ENCODE peak calls at places on chromosomes 13 and 19, in seven cellular contexts. Y, K, H, N, M, F and C are unnamed samples.

GRCh38 chr19:48685583-48685982 is 10.2 kb upstream of the FUT2 start:
- DNase-seq in F (no peak), K (no peak), H (no peak), M (no peak), Y (no peak), N (no peak), C (no peak)

GRCh38 chr13:27334774-27335490 is 64.3 kb downstream of the RASL11A start:
- DNase-seq in M (no peak), F (no peak), K (no peak), H (no peak), N (no peak), Y (no peak), C (no peak)

GRCh38 chr19:14440049-14440448 is 6.9 kb downstream of the PKN1 start:
- DNase-seq in H (peak; percentile 75), K (peak; percentile 95), F (peak; percentile 70), M (peak; percentile 79), N (peak; percentile 61), Y (peak; percentile 93), C (no peak)

GRCh38 chr19:17553256-17553655 is 2.2 kb upstream of the COLGALT1 start:
- DNase-seq in H (peak; percentile 35), M (peak; percentile 46), K (no peak), Y (no peak), F (no peak), N (no peak), C (peak; percentile 98)

GRCh38 chr13:85386424-85386823 is 412.8 kb downstream of the SLITRK6 start:
- DNase-seq in K (no peak), M (no peak), H (no peak), Y (no peak), N (no peak), F (no peak), C (peak; percentile 8)

GRCh38 chr19:50719566-50719965 is at the start of gene SHANK1:
- DNase-seq in K (no peak), F (no peak), M (no peak), H (peak; percentile 40), Y (no peak), N (no peak), C (peak; percentile 55)

GRCh38 chr19:55418185-55418584 is 10.6 kb upstream of the UBE2S start:
- DNase-seq in H (peak; percentile 79), M (peak; percentile 64), N (no peak), Y (no peak), F (peak; percentile 43), K (peak; percentile 40), C (peak; percentile 88)

GRCh38 chr13:108346376-108346775 is 76.9 kb downstream of the TNFSF13B start:
- DNase-seq in M (no peak), N (no peak), K (no peak), F (no peak), H (no peak), Y (no peak), C (no peak)

GRCh38 chr13:27411393-27411792 is 13.0 kb upstream of the GTF3A start:
- DNase-seq in Y (no peak), N (no peak), K (no peak), H (no peak), M (no peak), F (no peak), C (no peak)

GRCh38 chr19:18541992-18542935 is 1.1 kb downstream of the FKBP8 start:
- DNase-seq in F (no peak), Y (no peak), N (no peak), K (no peak), H (no peak), M (no peak), C (peak; percentile 58)

GRCh38 chr13:105389373-105389772 is 1146.1 kb downstream of the EFNB2 start:
- DNase-seq in N (no peak), M (no peak), F (no peak), K (no peak), H (no peak), Y (no peak), C (no peak)

GRCh38 chr19:43934985-43935708 is at the start of gene ZNF45:
- DNase-seq in K (peak; percentile 83), N (peak; percentile 49), F (peak; percentile 82), M (peak; percentile 90), H (peak; percentile 91), Y (peak; percentile 91), C (peak; percentile 94)
- H3K27ac ChIP-seq in K (peak within 1 kb of the TSS; percentile 86), N (peak within 1 kb of the TSS; percentile 89), F (peak within 1 kb of the TSS; percentile 64), M (peak within 1 kb of the TSS; percentile 91), H (peak within 1 kb of the TSS; percentile 82), Y (peak within 1 kb of the TSS; percentile 86), C (peak within 1 kb of the TSS; percentile 93)

DNA sequence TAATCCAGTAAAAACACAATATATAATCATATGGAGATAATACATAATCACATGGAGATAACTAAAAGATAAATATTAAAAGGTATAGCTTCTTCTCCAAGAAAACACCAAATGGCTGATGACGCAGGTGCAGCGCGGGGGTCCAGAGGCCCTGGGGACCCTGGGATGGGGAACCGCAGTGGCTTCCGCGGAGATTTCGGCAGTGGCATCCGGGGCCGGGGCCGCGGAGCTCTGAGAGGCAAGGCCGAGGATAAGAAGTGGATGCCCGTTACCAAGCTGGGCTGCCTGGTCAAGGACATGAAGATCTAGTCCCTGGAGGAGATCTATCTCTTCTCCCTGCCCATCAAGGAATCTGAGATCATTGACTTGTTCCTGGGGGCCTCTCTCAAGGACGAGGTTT is 10.5 kb downstream of the ZNF44 start:
- DNase-seq in K (no peak), N (no peak), H (no peak), M (no peak), Y (no peak), F (no peak), C (no peak)
- H3K9me3 ChIP-seq in K (no peaks in the 10 kb centered on the region), N (no peaks in the 10 kb centered on the region), H (no peaks in the 10 kb centered on the region), M (peaks cover 32% of the 10 kb centered on the region), Y (peaks cover 33% of the 10 kb centered on the region), F (peaks cover 8% of the 10 kb centered on the region), C (no peaks in the 10 kb centered on the region)

GRCh38 chr13:113272791-113273190 is 24.2 kb upstream of the LAMP1 start:
- DNase-seq in Y (peak; percentile 65), K (no peak), N (no peak), M (no peak), H (no peak), F (no peak), C (no peak)

GRCh38 chr13:113275387-113275786 is 21.7 kb upstream of the LAMP1 start:
- DNase-seq in N (no peak), H (peak; percentile 37), Y (no peak), M (peak; percentile 43), K (no peak), F (peak; percentile 28), C (peak; percentile 58)

DNA sequence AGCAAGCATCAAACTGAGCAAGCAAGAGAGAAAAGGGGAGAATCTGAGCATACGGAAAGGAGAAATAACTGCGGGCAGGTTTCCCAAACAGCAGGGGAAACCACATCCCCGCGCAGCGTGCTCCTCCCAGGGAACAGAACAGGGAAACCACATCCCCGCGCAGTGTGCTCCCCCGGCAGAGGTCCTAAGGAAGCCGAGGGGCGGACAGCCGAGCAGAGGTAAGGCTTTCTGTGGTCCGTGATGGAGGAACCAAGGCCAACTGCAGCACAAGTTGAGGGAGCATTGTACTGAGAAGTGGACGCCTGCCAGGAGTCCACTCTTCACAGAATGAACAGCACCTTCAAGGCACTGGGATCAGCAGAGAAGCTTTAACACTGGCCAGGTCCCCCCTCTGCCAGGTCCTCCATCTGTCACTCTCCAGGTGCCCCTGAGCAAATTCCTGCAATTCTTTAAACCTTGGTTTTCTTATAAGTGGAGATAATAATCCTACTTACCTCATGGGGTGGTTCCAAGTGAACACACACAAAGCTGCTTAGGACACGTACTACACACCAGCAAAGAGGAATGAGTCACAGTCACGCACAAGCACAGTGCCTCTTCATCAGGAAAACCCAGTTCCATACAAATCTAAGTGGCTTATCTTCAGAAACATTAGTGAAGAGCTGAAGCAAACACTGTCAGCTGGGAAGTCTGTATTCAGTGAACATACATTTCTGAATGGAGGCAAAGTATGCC is 23.0 kb upstream of the LAMP1 start:
- DNase-seq in N (no peak), F (no peak), M (no peak), K (no peak), H (peak; percentile 24), Y (peak; percentile 71), C (peak; percentile 68)
- H3K27ac ChIP-seq in N (no peak overlapping the region), F (no peak overlapping the region), M (no peak overlapping the region), K (no peak overlapping the region), H (peak overlapping the region; percentile 58), Y (peak overlapping the region; percentile 20), C (no peak overlapping the region)

GRCh38 chr19:52557231-52557995 is 12.7 kb upstream of the ZNF701 start:
- DNase-seq in N (no peak), H (no peak), K (no peak), Y (no peak), M (no peak), F (no peak), C (no peak)
- H3K9me3 ChIP-seq in N (no peaks in the 10 kb centered on the region), H (peaks cover 41% of the 10 kb centered on the region), K (peaks cover 57% of the 10 kb centered on the region), Y (peaks cover 92% of the 10 kb centered on the region), M (peaks cover 82% of the 10 kb centered on the region), F (peaks cover 87% of the 10 kb centered on the region), C (peaks cover 3% of the 10 kb centered on the region)

GRCh38 chr13:25771208-25771607 is 280.6 kb downstream of the SHISA2 start:
- DNase-seq in H (no peak), F (no peak), N (no peak), K (no peak), M (no peak), Y (no peak), C (no peak)

GRCh38 chr13:25775275-25775674 is 276.5 kb downstream of the SHISA2 start:
- DNase-seq in Y (no peak), K (no peak), H (no peak), N (no peak), F (no peak), M (no peak), C (no peak)

GRCh38 chr13:25770601-25771000 is 281.2 kb downstream of the SHISA2 start:
- DNase-seq in K (no peak), N (no peak), H (no peak), F (no peak), M (no peak), Y (no peak), C (no peak)

GRCh38 chr13:25768726-25769270 is 283.0 kb downstream of the SHISA2 start:
- DNase-seq in M (no peak), Y (no peak), K (no peak), H (no peak), F (no peak), N (no peak), C (peak; percentile 54)

DNA sequence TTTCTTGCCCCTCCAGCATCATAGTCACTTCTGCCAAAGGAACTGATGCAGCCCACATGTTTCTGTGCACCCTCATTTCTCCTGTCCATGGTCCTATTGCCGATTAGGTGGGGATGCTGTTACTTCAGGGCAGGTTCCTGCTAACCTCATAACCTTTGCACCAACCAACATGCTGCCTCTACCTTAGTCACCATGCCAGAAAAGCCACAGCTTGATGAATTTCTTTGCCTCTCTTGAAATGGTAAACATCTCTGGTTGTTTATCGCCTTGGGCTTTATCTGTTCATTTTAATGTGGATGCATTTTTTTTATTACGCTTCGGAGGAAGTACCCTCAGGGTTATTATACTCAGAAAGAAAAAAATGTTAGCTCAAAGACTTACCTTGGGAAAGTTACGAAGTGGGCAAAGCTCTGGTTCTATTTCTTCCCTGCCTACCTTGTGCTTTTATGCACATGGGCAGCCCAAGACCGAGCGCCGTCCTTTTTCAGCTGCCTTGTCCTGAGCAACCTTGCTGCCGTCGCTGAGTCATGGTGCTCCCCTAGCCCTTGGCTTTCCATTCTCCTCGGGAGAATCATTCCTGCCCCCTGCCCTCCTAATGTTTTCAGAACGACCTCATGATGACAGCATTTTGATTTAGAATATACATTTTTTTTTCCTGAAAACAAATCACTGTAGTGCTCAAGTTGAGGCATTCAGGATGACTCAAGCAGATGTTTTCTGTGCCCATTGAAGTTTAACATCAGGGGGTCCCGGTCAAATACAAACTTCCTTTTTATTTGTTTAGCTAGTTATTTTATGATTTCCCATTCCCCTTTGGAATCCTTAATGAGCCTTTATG is 280.0 kb downstream of the SHISA2 start:
- DNase-seq in H (no peak), M (no peak), K (no peak), Y (no peak), F (no peak), N (no peak), C (no peak)
- H3K27ac ChIP-seq in H (no peak overlapping the region), M (no peak overlapping the region), K (no peak overlapping the region), Y (no peak overlapping the region), F (no peak overlapping the region), N (no peak overlapping the region), C (no peak overlapping the region)

GRCh38 chr19:8877854-8878705 is 45.9 kb downstream of the MBD3L1 start:
- DNase-seq in H (peak; percentile 67), Y (no peak), M (no peak), N (no peak), K (no peak), F (no peak), C (no peak)
- H3K9me3 ChIP-seq in H (no peaks in the 10 kb centered on the region), Y (no peaks in the 10 kb centered on the region), M (no peaks in the 10 kb centered on the region), N (no peaks in the 10 kb centered on the region), K (no peaks in the 10 kb centered on the region), F (peaks cover 7% of the 10 kb centered on the region), C (peaks cover 2% of the 10 kb centered on the region)